ENCODE peak calls at places on chromosomes 6 and 20, in six cellular contexts. One of them, this sample, is unnamed.

GRCh38 chr6:148529010-148529409 is 186.4 kb downstream of the SASH1 start:
- DNase-seq in mammary epithelial cell: no peak
- DNase-seq in naive B cell: no peak
- DNase-seq in activated naive CD4-positive, alpha-beta T cell: no peak
- DNase-seq in NCI-H1105: no peak
- DNase-seq in A172: no peak
- DNase-seq in this sample: no peak

GRCh38 chr20:14189794-14190402 is 147.5 kb downstream of the FLRT3 start:
- DNase-seq in naive B cell: no peak
- DNase-seq in NCI-H1105: peak; percentile 28
- DNase-seq in A172: peak; percentile 27
- DNase-seq in mammary epithelial cell: peak; percentile 44
- DNase-seq in activated naive CD4-positive, alpha-beta T cell: no peak
- DNase-seq in this sample: peak; percentile 74

GRCh38 chr20:31573555-31574295 is 31.4 kb upstream of the ID1 start:
- DNase-seq in activated naive CD4-positive, alpha-beta T cell: no peak
- DNase-seq in NCI-H1105: peak; percentile 82
- DNase-seq in A172: no peak
- DNase-seq in mammary epithelial cell: no peak
- DNase-seq in naive B cell: no peak
- DNase-seq in this sample: peak; percentile 75

GRCh38 chr6:104884867-104885517 is 25.3 kb upstream of the HACE1 start:
- DNase-seq in A172: no peak
- DNase-seq in naive B cell: no peak
- DNase-seq in NCI-H1105: peak; percentile 26
- DNase-seq in mammary epithelial cell: no peak
- DNase-seq in activated naive CD4-positive, alpha-beta T cell: no peak
- DNase-seq in this sample: no peak

GRCh38 chr6:168089186-168090063 is 10.4 kb upstream of the FRMD1 start:
- DNase-seq in A172: no peak
- DNase-seq in mammary epithelial cell: no peak
- DNase-seq in NCI-H1105: no peak
- DNase-seq in activated naive CD4-positive, alpha-beta T cell: no peak
- DNase-seq in naive B cell: no peak
- DNase-seq in this sample: no peak

GRCh38 chr20:37534401-37535157 is 6.9 kb upstream of the BLCAP start:
- DNase-seq in naive B cell: peak; percentile 79
- DNase-seq in activated naive CD4-positive, alpha-beta T cell: peak; percentile 7
- DNase-seq in A172: peak; percentile 88
- DNase-seq in NCI-H1105: peak; percentile 80
- DNase-seq in mammary epithelial cell: peak; percentile 75
- DNase-seq in this sample: peak; percentile 96

GRCh38 chr20:46512943-46513844 is at the start of gene ZNF334:
- DNase-seq in activated naive CD4-positive, alpha-beta T cell: no peak
- DNase-seq in mammary epithelial cell: peak; percentile 9
- DNase-seq in NCI-H1105: peak; percentile 83
- DNase-seq in A172: no peak
- DNase-seq in naive B cell: no peak
- DNase-seq in this sample: peak; percentile 25

GRCh38 chr6:10749734-10750133 is 2.1 kb downstream of the TMEM14B start:
- DNase-seq in A172: no peak
- DNase-seq in mammary epithelial cell: no peak
- DNase-seq in naive B cell: no peak
- DNase-seq in NCI-H1105: no peak
- DNase-seq in activated naive CD4-positive, alpha-beta T cell: no peak
- DNase-seq in this sample: no peak

GRCh38 chr6:14450133-14451040 is 332.8 kb downstream of the CD83 start:
- DNase-seq in NCI-H1105: peak; percentile 48
- DNase-seq in naive B cell: no peak
- DNase-seq in A172: no peak
- DNase-seq in mammary epithelial cell: no peak
- DNase-seq in activated naive CD4-positive, alpha-beta T cell: no peak
- DNase-seq in this sample: no peak

GRCh38 chr6:142155895-142156757 is 9.1 kb downstream of the VTA1 start:
- DNase-seq in naive B cell: no peak
- DNase-seq in mammary epithelial cell: no peak
- DNase-seq in A172: peak; percentile 18
- DNase-seq in activated naive CD4-positive, alpha-beta T cell: no peak
- DNase-seq in NCI-H1105: no peak
- DNase-seq in this sample: peak; percentile 64

GRCh38 chr6:72950114-72950860 is 275.0 kb downstream of the KHDC1L start:
- DNase-seq in mammary epithelial cell: peak; percentile 62
- DNase-seq in activated naive CD4-positive, alpha-beta T cell: no peak
- DNase-seq in NCI-H1105: no peak
- DNase-seq in A172: peak; percentile 80
- DNase-seq in naive B cell: no peak
- DNase-seq in this sample: peak; percentile 81

GRCh38 chr20:46739441-46740213 is 30.2 kb downstream of the SLC2A10 start:
- DNase-seq in NCI-H1105: no peak
- DNase-seq in mammary epithelial cell: peak; percentile 70
- DNase-seq in activated naive CD4-positive, alpha-beta T cell: no peak
- DNase-seq in naive B cell: no peak
- DNase-seq in A172: no peak
- DNase-seq in this sample: peak; percentile 89

GRCh38 chr6:35737413-35738211 is 780 bp downstream of the ARMC12 start:
- DNase-seq in NCI-H1105: peak; percentile 67
- DNase-seq in naive B cell: peak; percentile 62
- DNase-seq in activated naive CD4-positive, alpha-beta T cell: no peak
- DNase-seq in A172: peak; percentile 64
- DNase-seq in mammary epithelial cell: peak; percentile 68
- DNase-seq in this sample: peak; percentile 87

GRCh38 chr6:11785449-11785951 is 6.9 kb upstream of the ADTRP start:
- DNase-seq in naive B cell: no peak
- DNase-seq in NCI-H1105: peak; percentile 69
- DNase-seq in A172: no peak
- DNase-seq in activated naive CD4-positive, alpha-beta T cell: no peak
- DNase-seq in mammary epithelial cell: peak; percentile 61
- DNase-seq in this sample: peak; percentile 59

GRCh38 chr20:32465092-32465900 is 107.2 kb downstream of the ASXL1 start:
- DNase-seq in mammary epithelial cell: peak; percentile 24
- DNase-seq in A172: no peak
- DNase-seq in activated naive CD4-positive, alpha-beta T cell: no peak
- DNase-seq in NCI-H1105: no peak
- DNase-seq in naive B cell: no peak
- DNase-seq in this sample: no peak

GRCh38 chr20:37243076-37243936 is 18.3 kb downstream of the GHRH start:
- DNase-seq in naive B cell: no peak
- DNase-seq in A172: no peak
- DNase-seq in activated naive CD4-positive, alpha-beta T cell: no peak
- DNase-seq in NCI-H1105: no peak
- DNase-seq in mammary epithelial cell: no peak
- DNase-seq in this sample: no peak

GRCh38 chr20:54573838-54574237 is 98.4 kb downstream of the DOK5 start:
- DNase-seq in NCI-H1105: no peak
- DNase-seq in activated naive CD4-positive, alpha-beta T cell: no peak
- DNase-seq in mammary epithelial cell: no peak
- DNase-seq in naive B cell: no peak
- DNase-seq in A172: no peak
- DNase-seq in this sample: no peak

GRCh38 chr6:170236131-170236851 is 54.6 kb downstream of the DLL1 start:
- DNase-seq in A172: no peak
- DNase-seq in NCI-H1105: no peak
- DNase-seq in naive B cell: no peak
- DNase-seq in activated naive CD4-positive, alpha-beta T cell: no peak
- DNase-seq in mammary epithelial cell: no peak
- DNase-seq in this sample: no peak

GRCh38 chr6:83057705-83058321 is 7.8 kb downstream of the UBE3D start:
- DNase-seq in naive B cell: no peak
- DNase-seq in NCI-H1105: peak; percentile 58
- DNase-seq in activated naive CD4-positive, alpha-beta T cell: no peak
- DNase-seq in A172: peak; percentile 34
- DNase-seq in mammary epithelial cell: peak; percentile 37
- DNase-seq in this sample: peak; percentile 67

GRCh38 chr6:156174026-156174880 is 602.9 kb upstream of the ARID1B start:
- DNase-seq in A172: peak; percentile 55
- DNase-seq in activated naive CD4-positive, alpha-beta T cell: no peak
- DNase-seq in NCI-H1105: no peak
- DNase-seq in naive B cell: no peak
- DNase-seq in mammary epithelial cell: peak; percentile 3
- DNase-seq in this sample: peak; percentile 17

GRCh38 chr6:3385660-3386151 is 71.1 kb downstream of the SLC22A23 start:
- DNase-seq in mammary epithelial cell: no peak
- DNase-seq in naive B cell: no peak
- DNase-seq in activated naive CD4-positive, alpha-beta T cell: no peak
- DNase-seq in NCI-H1105: no peak
- DNase-seq in A172: no peak
- DNase-seq in this sample: no peak

GRCh38 chr6:718345-718744 is 25.4 kb upstream of the EXOC2 start:
- DNase-seq in mammary epithelial cell: no peak
- DNase-seq in activated naive CD4-positive, alpha-beta T cell: no peak
- DNase-seq in A172: no peak
- DNase-seq in naive B cell: no peak
- DNase-seq in NCI-H1105: no peak
- DNase-seq in this sample: no peak

GRCh38 chr6:13267142-13267621 is 61.2 kb downstream of the TBC1D7 start:
- DNase-seq in naive B cell: no peak
- DNase-seq in activated naive CD4-positive, alpha-beta T cell: no peak
- DNase-seq in NCI-H1105: no peak
- DNase-seq in A172: peak; percentile 50
- DNase-seq in mammary epithelial cell: peak; percentile 66
- DNase-seq in this sample: peak; percentile 12

GRCh38 chr6:169723200-169723909 is 945 bp downstream of the PHF10 start:
- DNase-seq in NCI-H1105: peak; percentile 67
- DNase-seq in activated naive CD4-positive, alpha-beta T cell: peak; percentile 60
- DNase-seq in A172: peak; percentile 25
- DNase-seq in naive B cell: peak; percentile 73
- DNase-seq in mammary epithelial cell: peak; percentile 47
- DNase-seq in this sample: peak; percentile 29

GRCh38 chr20:34017610-34018009 is 23.9 kb downstream of the RALY start:
- DNase-seq in A172: peak; percentile 75
- DNase-seq in naive B cell: no peak
- DNase-seq in activated naive CD4-positive, alpha-beta T cell: no peak
- DNase-seq in mammary epithelial cell: peak; percentile 96
- DNase-seq in NCI-H1105: no peak
- DNase-seq in this sample: peak; percentile 58

GRCh38 chr20:20456736-20457135 is 88.8 kb downstream of the INSM1 start:
- DNase-seq in A172: no peak
- DNase-seq in activated naive CD4-positive, alpha-beta T cell: no peak
- DNase-seq in mammary epithelial cell: no peak
- DNase-seq in naive B cell: no peak
- DNase-seq in NCI-H1105: no peak
- DNase-seq in this sample: no peak

GRCh38 chr20:22773326-22773725 is 189.0 kb upstream of the FOXA2 start:
- DNase-seq in NCI-H1105: no peak
- DNase-seq in mammary epithelial cell: no peak
- DNase-seq in naive B cell: no peak
- DNase-seq in activated naive CD4-positive, alpha-beta T cell: no peak
- DNase-seq in A172: no peak
- DNase-seq in this sample: peak; percentile 33

GRCh38 chr6:4359108-4359710 is 223.8 kb upstream of the ECI2 start:
- DNase-seq in A172: no peak
- DNase-seq in NCI-H1105: no peak
- DNase-seq in activated naive CD4-positive, alpha-beta T cell: no peak
- DNase-seq in mammary epithelial cell: no peak
- DNase-seq in naive B cell: no peak
- DNase-seq in this sample: no peak

GRCh38 chr20:16220826-16221225 is 352.4 kb downstream of the KIF16B start:
- DNase-seq in NCI-H1105: no peak
- DNase-seq in naive B cell: no peak
- DNase-seq in A172: no peak
- DNase-seq in mammary epithelial cell: no peak
- DNase-seq in activated naive CD4-positive, alpha-beta T cell: no peak
- DNase-seq in this sample: no peak

GRCh38 chr6:166343157-166343502 is 785 bp upstream of the SFT2D1 start:
- DNase-seq in mammary epithelial cell: peak; percentile 6
- DNase-seq in A172: no peak
- DNase-seq in naive B cell: peak; percentile 68
- DNase-seq in NCI-H1105: no peak
- DNase-seq in activated naive CD4-positive, alpha-beta T cell: no peak
- DNase-seq in this sample: no peak

GRCh38 chr6:137736048-137736846 is 130.8 kb upstream of the TNFAIP3 start:
- DNase-seq in activated naive CD4-positive, alpha-beta T cell: no peak
- DNase-seq in NCI-H1105: no peak
- DNase-seq in naive B cell: no peak
- DNase-seq in mammary epithelial cell: no peak
- DNase-seq in A172: no peak
- DNase-seq in this sample: no peak

This sample was measured in PC-3.